ENCODE peak calls at places on chromosomes 5 and 9, in four cellular contexts. A, S, B and H are unnamed samples.

GRCh38 chr9:110152704-110153374 is 55.1 kb downstream of the C9orf152 start:
- DNase-seq in A (peak), S (peak), B (peak), H (peak)

GRCh38 chr9:90940280-90940679 is 138.7 kb downstream of the SYK start:
- DNase-seq in A (no peak), S (no peak), B (no peak), H (no peak)

GRCh38 chr5:175872287-175873089 is 1.1 kb downstream of the CPLX2 start:
- DNase-seq in A (peak), S (peak), B (no peak), H (no peak)

GRCh38 chr5:177491429-177491945 is 5.9 kb downstream of the PDLIM7 start:
- DNase-seq in A (peak), S (peak), B (peak), H (peak)

GRCh38 chr9:98097836-98098235 is 21.2 kb downstream of the TRIM14 start:
- DNase-seq in A (no peak), S (no peak), B (no peak), H (no peak)

GRCh38 chr9:135032041-135032835 is 55.2 kb upstream of the OLFM1 start:
- DNase-seq in A (no peak), S (no peak), B (no peak), H (no peak)

GRCh38 chr9:37511715-37512010 is 25.9 kb downstream of the POLR1E start:
- DNase-seq in A (no peak), S (no peak), B (no peak), H (no peak)

GRCh38 chr5:42851441-42851840 is 39.7 kb upstream of the SELENOP start:
- DNase-seq in A (no peak), S (no peak), B (no peak), H (no peak)

GRCh38 chr5:59428391-59428790 is 465.1 kb downstream of the PDE4D start:
- DNase-seq in A (no peak), S (no peak), B (no peak), H (no peak)

GRCh38 chr9:2859776-2860379 is 16.0 kb upstream of the PUM3 start:
- DNase-seq in A (peak), S (peak), B (peak), H (peak)

GRCh38 chr5:35789732-35790461 is 66.8 kb upstream of the IL7R start:
- DNase-seq in A (no peak), S (no peak), B (no peak), H (no peak)

GRCh38 chr9:34363619-34364351 is 12.9 kb downstream of the MYORG start:
- DNase-seq in A (no peak), S (peak), B (no peak), H (peak)

GRCh38 chr5:35919191-35919590 is 19.2 kb downstream of the CAPSL start:
- DNase-seq in A (no peak), S (no peak), B (no peak), H (no peak)

GRCh38 chr9:35653611-35654010 is 2.9 kb upstream of the SIT1 start:
- DNase-seq in A (no peak), S (no peak), B (no peak), H (no peak)

GRCh38 chr5:40442346-40442745 is 237.4 kb upstream of the PTGER4 start:
- DNase-seq in A (peak), S (no peak), B (no peak), H (no peak)

GRCh38 chr9:35756275-35756742 is 2.2 kb upstream of the MSMP start:
- DNase-seq in A (no peak), S (no peak), B (no peak), H (no peak)

GRCh38 chr9:116605904-116606341 is 81.2 kb upstream of the TRIM32 start:
- DNase-seq in A (no peak), S (no peak), B (no peak), H (no peak)

GRCh38 chr9:98656536-98656935 is 52.2 kb downstream of the GABBR2 start:
- DNase-seq in A (no peak), S (no peak), B (no peak), H (no peak)

GRCh38 chr9:124228516-124228915 is 29.2 kb upstream of the NEK6 start:
- DNase-seq in A (no peak), S (no peak), B (no peak), H (no peak)

GRCh38 chr9:124225945-124226344 is 31.8 kb upstream of the NEK6 start:
- DNase-seq in A (no peak), S (no peak), B (no peak), H (no peak)

DNA sequence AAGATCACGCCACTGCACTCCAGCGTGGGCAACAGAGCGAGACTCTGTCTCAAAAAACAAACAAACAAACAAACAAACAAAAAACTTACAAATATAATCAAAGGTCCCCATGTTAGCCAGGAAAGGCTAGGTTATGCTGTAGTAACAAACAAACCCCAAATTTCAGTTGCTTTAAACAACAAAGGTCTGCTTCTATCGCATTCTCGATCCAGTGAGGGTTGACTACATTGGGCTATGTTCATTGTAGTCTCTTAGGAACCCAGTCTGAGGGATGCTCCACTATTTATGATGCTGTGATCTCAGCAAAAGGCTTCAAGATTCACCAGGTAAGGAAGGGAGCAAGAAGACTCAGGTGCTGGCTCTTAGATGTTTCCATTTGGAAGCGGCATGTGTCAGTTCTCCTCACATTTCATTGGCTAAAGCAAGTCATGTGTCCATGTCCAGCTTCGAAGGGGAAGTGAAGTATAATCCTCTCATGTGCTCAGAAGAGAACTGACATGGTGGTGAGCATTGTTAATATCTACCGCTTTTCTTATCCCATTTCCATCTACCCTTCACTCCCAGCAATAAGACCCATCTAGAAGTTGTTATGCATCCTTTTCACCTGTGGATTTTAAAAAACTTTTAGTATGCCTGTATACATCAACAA is 26.5 kb upstream of the NEK6 start:
- DNase-seq in A (no peak), S (no peak), B (no peak), H (no peak)
- TF ChIP-seq JUN in A (no peak), S (no peak), B (no peak), H (no peak)

GRCh38 chr5:75671506-75671905 is 45.7 kb downstream of the POC5 start:
- DNase-seq in A (no peak), S (no peak), B (no peak), H (no peak)
- H3K9ac ChIP-seq in A (no peak), S (no peak), B (no peak), H (no peak)

GRCh38 chr5:179326176-179326997 is 18.9 kb downstream of the ADAMTS2 start:
- DNase-seq in A (no peak), S (peak), B (peak), H (no peak)
- TF ChIP-seq JUN in A (no peak), S (no peak), B (no peak), H (no peak)

DNA sequence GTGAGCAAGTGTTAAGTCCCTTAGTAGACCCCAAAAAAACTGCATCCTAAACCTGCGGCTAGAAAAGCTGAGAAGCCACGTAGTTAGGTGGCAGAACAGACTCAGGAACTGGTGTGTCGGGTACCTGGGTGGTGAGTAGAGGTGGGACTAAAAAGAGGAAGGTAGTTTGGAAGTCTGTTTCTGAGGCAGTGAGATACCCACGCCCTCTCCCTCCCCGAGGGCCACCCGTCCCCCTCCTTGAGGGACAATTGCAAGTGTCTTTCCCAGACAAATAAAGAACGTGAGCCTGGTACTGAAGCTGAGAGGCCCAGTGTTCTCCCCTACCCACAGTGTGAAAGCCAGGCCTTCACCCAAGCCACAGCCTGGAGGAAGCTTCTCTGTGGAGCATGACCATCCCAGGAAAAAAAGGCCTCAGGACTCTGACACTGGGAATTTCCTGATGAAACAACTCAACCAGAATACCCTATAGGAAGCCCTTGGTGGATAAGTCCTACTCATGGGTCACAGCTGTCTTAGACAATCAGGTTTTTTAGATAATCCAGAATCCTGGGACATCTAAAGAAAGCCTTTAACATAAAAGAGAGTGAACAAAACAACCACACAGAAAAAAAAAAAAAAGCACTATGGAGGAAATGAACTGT is 7.0 kb upstream of the CD74 start:
- DNase-seq in A (no peak), S (no peak), B (no peak), H (no peak)
- H3K9ac ChIP-seq in A (no peak), S (no peak), B (peak), H (no peak)

GRCh38 chr5:96297290-96297689 is 135.8 kb downstream of the PCSK1 start:
- DNase-seq in A (peak), S (no peak), B (no peak), H (no peak)
- TF ChIP-seq JUN in A (no peak), S (no peak), B (no peak), H (no peak)

GRCh38 chr9:114237781-114238180 is 82.4 kb downstream of the COL27A1 start:
- DNase-seq in A (no peak), S (no peak), B (no peak), H (no peak)

GRCh38 chr9:114240647-114241558 is 82.0 kb upstream of the ORM1 start:
- DNase-seq in A (no peak), S (no peak), B (no peak), H (no peak)

GRCh38 chr9:114238919-114239879 is 83.7 kb upstream of the ORM1 start:
- DNase-seq in A (peak), S (no peak), B (peak), H (peak)

GRCh38 chr9:114238471-114238870 is 83.1 kb downstream of the COL27A1 start:
- DNase-seq in A (no peak), S (no peak), B (no peak), H (peak)

DNA sequence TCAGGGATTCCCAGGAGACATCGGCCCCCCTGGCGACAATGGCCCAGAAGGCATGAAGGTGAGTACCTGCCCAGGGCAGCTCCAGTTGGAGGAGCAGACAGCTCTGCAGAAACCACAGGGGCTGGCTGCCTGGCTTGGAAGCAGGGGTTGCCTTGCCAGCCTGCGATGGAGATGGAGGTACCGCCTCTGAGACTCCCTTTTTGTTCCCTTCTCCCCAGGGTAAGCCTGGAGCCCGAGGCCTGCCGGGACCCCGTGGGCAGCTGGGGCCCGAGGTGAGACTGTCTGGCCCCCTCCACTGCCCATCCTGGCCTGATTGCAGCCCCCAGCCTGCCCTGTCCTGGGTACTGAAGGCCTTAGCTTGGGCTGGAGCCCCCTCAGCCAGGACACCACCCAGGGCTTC is 82.7 kb upstream of the ORM1 start:
- DNase-seq in A (no peak), S (no peak), B (no peak), H (no peak)
- H3K9ac ChIP-seq in A (no peak), S (no peak), B (no peak), H (no peak)

GRCh38 chr5:1568201-1568979 is 44.6 kb upstream of the LPCAT1 start:
- DNase-seq in A (peak), S (no peak), B (no peak), H (peak)
- TF ChIP-seq JUN in A (peak), S (no peak), B (no peak), H (no peak)

GRCh38 chr5:80057121-80057520 is 22.0 kb downstream of the THBS4 start:
- DNase-seq in A (no peak), S (no peak), B (no peak), H (no peak)
- H3K9ac ChIP-seq in A (no peak), S (no peak), B (no peak), H (no peak)